ENCODE peak calls at places on chromosomes 7 and 10, in five cellular contexts. V is cardiac fibroblast; C is OCI-LY7; I is astrocyte of the cerebellum; X is naive thymus-derived CD4-positive, alpha-beta T cell. T is an unnamed sample.

GRCh38 chr7:20220824-20221547 is 3.8 kb upstream of the MACC1 start:
- DNase-seq in X (no peak), V (peak; percentile 90), C (no peak), I (peak; percentile 97), T (peak; percentile 89)

GRCh38 chr7:116368960-116369359 is 130.6 kb upstream of the CAV2 start:
- DNase-seq in I (no peak), C (no peak), V (no peak), X (no peak), T (no peak)

GRCh38 chr10:99421233-99421739 is 9.1 kb downstream of the GOT1 start:
- DNase-seq in I (no peak), C (no peak), X (no peak), V (no peak), T (no peak)

GRCh38 chr10:79487296-79488194 is 24.8 kb upstream of the EIF5AL1 start:
- DNase-seq in C (peak; percentile 56), V (peak; percentile 47), I (no peak), X (no peak), T (no peak)

GRCh38 chr7:46115410-46115809 is 194.3 kb upstream of the IGFBP3 start:
- DNase-seq in C (no peak), V (peak; percentile 20), I (no peak), X (no peak), T (no peak)

GRCh38 chr7:27656724-27657123 is 6.0 kb downstream of the HIBADH start:
- DNase-seq in C (no peak), V (no peak), X (no peak), I (no peak), T (no peak)

GRCh38 chr10:127068485-127068884 is 127.9 kb downstream of the INSYN2A start:
- DNase-seq in I (no peak), V (no peak), X (no peak), C (no peak), T (no peak)

GRCh38 chr7:151395036-151395367 is 14.8 kb downstream of the WDR86 start:
- DNase-seq in I (no peak), V (no peak), C (no peak), X (no peak), T (no peak)

GRCh38 chr10:30637881-30638467 is 8.4 kb upstream of the LYZL2 start:
- DNase-seq in I (peak; percentile 82), X (no peak), V (peak; percentile 91), C (no peak), T (peak; percentile 68)

GRCh38 chr10:93911865-93912264 is 18.1 kb downstream of the SLC35G1 start:
- DNase-seq in C (no peak), V (no peak), X (no peak), I (no peak), T (no peak)

GRCh38 chr7:289209-289755 is 688 bp upstream of the FOXL3 start:
- DNase-seq in C (no peak), I (no peak), X (no peak), V (no peak), T (no peak)

GRCh38 chr10:58070964-58071363 is 196.7 kb downstream of the IPMK start:
- DNase-seq in I (peak; percentile 9), X (no peak), C (no peak), V (no peak), T (no peak)

GRCh38 chr10:95467162-95467599 is 94.0 kb downstream of the SORBS1 start:
- DNase-seq in X (no peak), V (no peak), I (no peak), C (no peak), T (no peak)

GRCh38 chr10:3684891-3685290 is 100.1 kb downstream of the KLF6 start:
- DNase-seq in C (no peak), I (no peak), X (no peak), V (no peak), T (no peak)

GRCh38 chr10:3680186-3680585 is 104.8 kb downstream of the KLF6 start:
- DNase-seq in X (no peak), V (no peak), C (no peak), I (no peak), T (no peak)

GRCh38 chr10:3682745-3683144 is 102.3 kb downstream of the KLF6 start:
- DNase-seq in C (no peak), I (no peak), X (no peak), V (no peak), T (no peak)

GRCh38 chr10:3683560-3683959 is 101.4 kb downstream of the KLF6 start:
- DNase-seq in C (no peak), X (no peak), I (no peak), V (no peak), T (no peak)

DNA sequence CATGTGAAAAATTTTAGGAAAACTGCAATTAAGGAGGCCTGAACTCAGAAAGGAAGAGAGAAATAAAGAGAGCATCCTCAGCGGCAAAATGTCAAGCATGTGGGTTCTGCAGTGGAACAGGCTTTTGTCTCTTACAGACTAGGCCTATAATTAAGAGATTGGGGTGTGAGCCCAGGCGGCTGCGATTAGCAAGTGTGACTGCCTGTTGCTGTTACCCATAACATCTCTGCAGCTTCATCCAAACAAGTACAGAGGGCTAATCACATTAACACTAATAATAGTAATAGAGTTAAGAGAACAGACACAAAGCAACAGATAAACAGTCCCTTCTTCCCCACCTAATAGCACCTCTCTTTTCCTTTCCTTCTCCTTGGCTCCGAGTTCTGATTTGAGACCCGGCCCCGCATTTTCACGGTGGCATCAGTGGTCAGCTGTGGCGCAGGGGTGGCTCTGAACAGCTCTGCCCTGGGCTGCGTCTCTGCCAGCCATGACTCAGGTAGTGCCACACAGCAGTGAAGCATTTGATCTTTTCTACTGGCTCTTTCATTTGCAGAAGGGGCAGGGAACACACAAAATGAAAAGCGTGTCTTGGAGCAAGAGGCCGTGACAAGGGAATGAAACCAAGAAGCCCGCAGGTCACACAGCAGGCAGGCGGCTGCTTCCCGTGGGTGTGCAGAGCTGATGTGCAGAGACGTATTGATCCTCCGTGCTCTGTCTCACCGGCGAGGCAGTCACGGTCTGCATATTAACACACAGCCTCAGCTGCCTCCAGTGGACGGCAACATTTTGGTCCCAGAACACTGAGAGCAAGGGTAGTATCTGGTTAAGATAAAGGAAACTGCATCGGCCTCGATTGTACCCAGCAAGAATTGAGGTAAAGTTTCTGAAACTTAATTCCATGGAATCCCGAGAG is 103.1 kb downstream of the KLF6 start:
- DNase-seq in C (no peak), X (no peak), V (no peak), I (peak; percentile 23), T (no peak)
- H3K4me3 ChIP-seq in C (no peak overlapping the region), X (no peak overlapping the region), V (no peak overlapping the region), I (no peak overlapping the region), T (no peak overlapping the region)

GRCh38 chr7:129169171-129169643 is 19.2 kb upstream of the SMO start:
- DNase-seq in C (no peak), X (peak; percentile 11), I (no peak), V (no peak), T (no peak)
- H3K4me3 ChIP-seq in C (no peak overlapping the region), X (peak overlapping the region; percentile 46), I (peak overlapping the region; percentile 29), V (peak overlapping the region; percentile 43), T (peak overlapping the region; percentile 57)

DNA sequence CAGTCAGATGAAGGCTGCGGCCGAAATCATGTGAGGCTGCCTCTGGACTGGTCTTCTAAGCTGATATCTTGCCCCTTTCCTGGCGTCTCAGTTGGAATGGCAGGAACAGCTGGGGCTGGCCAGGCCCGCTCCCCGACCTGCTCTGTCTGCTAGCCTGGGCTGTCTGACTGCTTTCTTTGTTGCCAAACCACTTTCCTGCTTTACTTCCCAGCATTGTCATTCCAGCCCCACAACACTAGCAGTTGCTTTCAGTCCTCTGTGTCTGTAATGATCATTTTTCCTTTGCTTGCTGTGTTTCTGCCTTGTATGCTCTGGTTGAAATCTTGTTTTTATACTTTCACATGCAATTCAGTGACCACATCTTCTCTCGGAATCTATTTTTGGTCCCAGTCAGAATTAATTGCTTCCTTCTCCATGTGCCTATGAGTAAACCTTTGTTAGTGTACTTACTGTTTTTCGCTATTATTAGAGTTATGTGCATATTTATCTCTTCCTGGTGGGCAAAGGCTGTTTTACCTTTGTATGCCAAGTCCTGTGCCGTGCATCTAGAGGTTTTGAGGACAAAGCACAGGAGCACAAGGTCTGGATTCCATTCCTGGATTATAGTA is 21.6 kb downstream of the PRPF18 start:
- DNase-seq in C (no peak), X (no peak), I (no peak), V (no peak), T (no peak)
- H3K4me3 ChIP-seq in C (no peak overlapping the region), X (no peak overlapping the region), I (no peak overlapping the region), V (no peak overlapping the region), T (no peak overlapping the region)

GRCh38 chr7:111605246-111605645 is 43.0 kb upstream of the IMMP2L start:
- DNase-seq in I (no peak), V (no peak), X (no peak), C (no peak), T (no peak)
- H3K4me3 ChIP-seq in I (no peak overlapping the region), V (no peak overlapping the region), X (no peak overlapping the region), C (no peak overlapping the region), T (no peak overlapping the region)

GRCh38 chr7:77802557-77803410 is 4.2 kb downstream of the PHTF2 start:
- DNase-seq in X (peak; percentile 10), V (no peak), C (peak; percentile 23), I (no peak), T (no peak)
- H3K4me3 ChIP-seq in X (no peak overlapping the region), V (no peak overlapping the region), C (peak overlapping the region; percentile 20), I (no peak overlapping the region), T (no peak overlapping the region)

GRCh38 chr10:119314486-119314885 is 107.1 kb downstream of the GRK5 start:
- DNase-seq in V (no peak), I (no peak), C (no peak), X (no peak), T (no peak)

GRCh38 chr10:119314061-119314460 is 106.7 kb downstream of the GRK5 start:
- DNase-seq in X (no peak), C (no peak), V (no peak), I (no peak), T (no peak)

GRCh38 chr10:119312241-119312640 is 104.9 kb downstream of the GRK5 start:
- DNase-seq in I (no peak), C (no peak), X (no peak), V (no peak), T (no peak)

GRCh38 chr10:119313024-119313423 is 105.7 kb downstream of the GRK5 start:
- DNase-seq in C (no peak), I (no peak), X (no peak), V (no peak), T (no peak)

GRCh38 chr10:119313645-119314044 is 106.3 kb downstream of the GRK5 start:
- DNase-seq in I (peak; percentile 63), C (no peak), X (peak; percentile 16), V (no peak), T (no peak)
- H3K4me3 ChIP-seq in I (no peak overlapping the region), C (no peak overlapping the region), X (no peak overlapping the region), V (no peak overlapping the region), T (no peak overlapping the region)

GRCh38 chr10:45373003-45373782 is 823 bp upstream of the ALOX5 start:
- DNase-seq in I (no peak), V (no peak), X (no peak), C (peak; percentile 75), T (no peak)
- H3K4me3 ChIP-seq in I (peak overlapping the region; percentile 10), V (no peak overlapping the region), X (peak overlapping the region; percentile 37), C (peak overlapping the region; percentile 89), T (no peak overlapping the region)

DNA sequence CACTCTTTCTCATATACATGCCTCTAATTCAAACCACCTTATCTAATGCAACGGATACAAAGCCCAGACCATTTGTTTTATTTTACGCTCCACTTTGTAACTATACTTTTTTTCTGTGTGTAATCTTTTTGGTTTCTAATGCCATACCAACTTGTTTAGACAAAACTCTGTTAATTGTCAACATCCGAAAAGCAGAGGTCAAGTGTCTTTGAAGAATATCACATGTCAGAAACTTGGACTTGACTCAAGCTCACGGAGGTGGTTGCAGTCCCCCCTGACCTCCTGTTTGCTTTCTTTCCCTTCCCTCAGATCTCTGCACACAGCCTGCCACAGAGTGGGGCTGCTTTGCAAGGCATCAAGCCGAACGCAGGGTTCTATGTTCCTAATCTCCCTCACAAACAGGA is 698.9 kb downstream of the PARD3 start:
- DNase-seq in V (no peak), C (no peak), I (no peak), X (no peak), T (peak; percentile 21)
- H3K4me3 ChIP-seq in V (no peak overlapping the region), C (no peak overlapping the region), I (no peak overlapping the region), X (no peak overlapping the region), T (no peak overlapping the region)